ENCODE peak calls at places on chromosomes 6 and 20, in five cellular contexts. R is IMR-90; K is mesendoderm; F is effector memory CD4-positive, alpha-beta T cell; S is heart right ventricle. E is an unnamed sample. For H3K4me1, the result is how much of the 10 kb centered on the place peaks cover.

GRCh38 chr20:36465109-36466080 is 75.9 kb upstream of the MYL9 start:
- DNase-seq in R (peak), K (peak), F (peak), S (no peak), E (no peak)

GRCh38 chr6:44151348-44152108 is 7.1 kb upstream of the CAPN11 start:
- DNase-seq in R (peak), K (peak), F (peak), S (peak), E (peak)

GRCh38 chr6:139932671-139933070 is 558.2 kb upstream of the CITED2 start:
- DNase-seq in R (no peak), K (no peak), F (no peak), S (no peak), E (no peak)

GRCh38 chr20:52226370-52226769 is 34.8 kb upstream of the ZFP64 start:
- DNase-seq in R (no peak), K (no peak), F (no peak), S (no peak), E (no peak)

GRCh38 chr20:64205611-64206026 is 41.4 kb downstream of the MYT1 start:
- DNase-seq in R (no peak), K (no peak), F (no peak), S (no peak), E (no peak)

GRCh38 chr6:137867685-137868509 is 838 bp downstream of the TNFAIP3 start:
- DNase-seq in R (peak), K (no peak), F (no peak), S (peak), E (no peak)

GRCh38 chr6:136979206-136979605 is 57.1 kb downstream of the SLC35D3 start:
- DNase-seq in R (no peak), K (no peak), F (no peak), S (no peak), E (no peak)

GRCh38 chr20:48983423-48984400 is 62.2 kb downstream of the ARFGEF2 start:
- DNase-seq in R (peak), K (peak), F (no peak), S (peak), E (no peak)

GRCh38 chr6:163173741-163174140 is 240.8 kb upstream of the QKI start:
- DNase-seq in R (no peak), K (no peak), F (no peak), S (no peak), E (no peak)

GRCh38 chr6:13375360-13375878 is 47.1 kb upstream of the TBC1D7 start:
- DNase-seq in R (no peak), K (no peak), F (no peak), S (no peak), E (no peak)

GRCh38 chr6:111888928-111889696 is 15.9 kb upstream of the FYN start:
- DNase-seq in R (peak), K (peak), F (no peak), S (peak), E (peak)

GRCh38 chr6:119830494-119831295 is 481.1 kb upstream of the MAN1A1 start:
- DNase-seq in R (no peak), K (peak), F (no peak), S (no peak), E (no peak)

GRCh38 chr6:45504947-45505346 is 127.2 kb upstream of the SUPT3H start:
- DNase-seq in R (peak), K (peak), F (no peak), S (no peak), E (peak)

GRCh38 chr6:64062960-64063683 is 427.5 kb downstream of the PHF3 start:
- DNase-seq in R (peak), K (no peak), F (no peak), S (no peak), E (no peak)

GRCh38 chr20:44748005-44748370 is 2.3 kb downstream of the KCNK15 start:
- DNase-seq in R (no peak), K (no peak), F (no peak), S (no peak), E (no peak)

GRCh38 chr20:54062812-54063280 is 7.5 kb downstream of the BCAS1 start:
- DNase-seq in R (peak), K (peak), F (no peak), S (no peak), E (peak)

GRCh38 chr6:151961809-151962208 is 154.3 kb downstream of the ESR1 start:
- DNase-seq in R (no peak), K (no peak), F (no peak), S (no peak), E (no peak)

GRCh38 chr20:50138479-50139393 is 14.8 kb downstream of the PEDS1 start:
- DNase-seq in R (no peak), K (no peak), F (no peak), S (no peak), E (no peak)

GRCh38 chr20:10474606-10475184 is 39.6 kb downstream of the SLX4IP start:
- DNase-seq in R (no peak), K (no peak), F (no peak), S (peak), E (no peak)

GRCh38 chr20:10466325-10466724 is 31.2 kb downstream of the SLX4IP start:
- DNase-seq in R (peak), K (peak), F (no peak), S (no peak), E (peak)

GRCh38 chr20:10467985-10468845 is 33.1 kb downstream of the SLX4IP start:
- DNase-seq in R (peak), K (peak), F (no peak), S (no peak), E (no peak)

GRCh38 chr20:10466855-10467254 is 31.8 kb downstream of the SLX4IP start:
- DNase-seq in R (no peak), K (no peak), F (no peak), S (no peak), E (no peak)

GRCh38 chr20:10469599-10469998 is 34.5 kb downstream of the SLX4IP start:
- DNase-seq in R (peak), K (peak), F (no peak), S (no peak), E (peak)
- H3K4me3 ChIP-seq in R (no peak), K (no peak), F (no peak), S (no peak), E (no peak)

DNA sequence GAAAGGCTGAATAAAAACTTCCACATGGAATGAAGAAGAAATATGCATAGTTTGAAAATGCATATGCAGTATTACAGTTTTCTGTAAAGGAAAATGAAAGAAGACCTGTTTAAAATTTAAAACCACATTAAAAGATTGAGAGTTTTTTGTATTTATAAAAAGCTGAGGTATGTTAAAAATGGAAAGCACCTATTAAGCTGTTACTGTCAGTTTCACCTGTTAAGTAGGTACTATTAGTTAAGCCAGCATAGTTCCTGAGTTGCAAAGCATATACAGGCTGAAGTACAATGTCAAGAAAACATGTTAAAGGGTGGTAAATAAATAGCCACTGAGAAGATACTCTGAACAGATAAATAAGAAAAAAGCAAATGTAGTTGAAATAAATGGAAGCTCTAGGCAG is 69.9 kb downstream of the ATXN1 start:
- DNase-seq in R (no peak), K (no peak), F (no peak), S (no peak), E (no peak)
- H3K4me1 ChIP-seq in R (under half), K (under half), F (under half), S (under half), E (under half)

GRCh38 chr6:170460606-170461005 is 92.5 kb downstream of the PSMB1 start:
- DNase-seq in R (no peak), K (no peak), F (no peak), S (no peak), E (no peak)

GRCh38 chr6:170456886-170457698 is 96.0 kb downstream of the PSMB1 start:
- DNase-seq in R (no peak), K (no peak), F (no peak), S (no peak), E (no peak)

GRCh38 chr6:170461556-170462365 is 91.3 kb downstream of the PSMB1 start:
- DNase-seq in R (no peak), K (no peak), F (no peak), S (no peak), E (no peak)

GRCh38 chr6:170461111-170461510 is 92.0 kb downstream of the PSMB1 start:
- DNase-seq in R (no peak), K (no peak), F (no peak), S (no peak), E (no peak)

GRCh38 chr6:170459451-170459850 is 93.7 kb downstream of the PSMB1 start:
- DNase-seq in R (peak), K (no peak), F (no peak), S (no peak), E (no peak)
- H3K4me3 ChIP-seq in R (peak), K (no peak), F (no peak), S (peak), E (no peak)

DNA sequence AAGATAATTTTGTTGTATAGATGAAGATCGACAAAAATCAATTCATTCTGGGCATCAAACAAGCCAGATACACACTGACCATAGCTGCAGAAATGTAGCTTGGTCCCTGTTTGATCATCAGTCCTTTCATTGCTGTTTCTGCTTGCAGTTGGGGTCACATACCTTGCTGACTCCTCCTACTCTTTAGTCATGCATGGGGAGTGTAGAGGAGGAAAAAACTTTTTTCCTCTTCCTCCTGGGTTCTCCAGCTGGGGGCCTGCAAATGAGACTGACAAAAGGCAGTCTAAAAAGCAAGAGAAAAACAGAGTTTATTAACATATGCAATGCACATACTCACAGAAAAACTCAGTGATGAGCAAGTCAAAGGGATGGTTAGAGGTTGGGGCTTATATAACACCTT is 105.8 kb downstream of the QRSL1 start:
- DNase-seq in R (no peak), K (no peak), F (no peak), S (no peak), E (no peak)
- H3K4me1 ChIP-seq in R (under half), K (under half), F (under half), S (under half), E (under half)

DNA sequence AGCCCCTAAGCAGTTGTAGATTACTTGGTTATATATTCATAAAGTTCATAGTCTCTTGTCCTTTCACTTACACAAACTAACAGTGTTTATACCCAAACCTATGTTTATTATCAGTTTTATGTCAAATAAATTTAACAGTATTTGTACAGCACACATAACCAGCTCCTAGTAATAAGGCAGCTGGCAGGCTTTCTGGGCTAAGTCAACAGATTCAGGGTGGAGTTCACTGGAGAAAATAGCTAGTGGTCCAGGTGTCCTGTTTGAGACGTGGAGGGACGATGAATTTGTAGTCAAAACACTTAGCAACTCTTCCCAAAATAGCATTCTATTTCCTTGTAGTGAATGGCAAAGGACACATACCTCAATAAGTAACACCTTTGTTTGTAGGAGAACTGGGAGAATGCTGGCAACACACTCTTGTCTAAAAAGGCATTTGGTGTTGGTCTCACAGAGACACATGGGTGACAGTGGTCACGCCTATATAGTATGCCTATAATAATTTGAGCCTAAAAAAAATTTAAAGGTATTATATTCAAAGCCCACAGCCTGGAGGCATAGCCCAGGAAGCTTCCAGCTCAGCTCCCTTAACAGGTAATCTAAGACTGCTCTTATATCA is 156.4 kb upstream of the CARMIL1 start:
- DNase-seq in R (no peak), K (no peak), F (no peak), S (no peak), E (no peak)
- H3K4me3 ChIP-seq in R (no peak), K (no peak), F (no peak), S (no peak), E (no peak)

DNA sequence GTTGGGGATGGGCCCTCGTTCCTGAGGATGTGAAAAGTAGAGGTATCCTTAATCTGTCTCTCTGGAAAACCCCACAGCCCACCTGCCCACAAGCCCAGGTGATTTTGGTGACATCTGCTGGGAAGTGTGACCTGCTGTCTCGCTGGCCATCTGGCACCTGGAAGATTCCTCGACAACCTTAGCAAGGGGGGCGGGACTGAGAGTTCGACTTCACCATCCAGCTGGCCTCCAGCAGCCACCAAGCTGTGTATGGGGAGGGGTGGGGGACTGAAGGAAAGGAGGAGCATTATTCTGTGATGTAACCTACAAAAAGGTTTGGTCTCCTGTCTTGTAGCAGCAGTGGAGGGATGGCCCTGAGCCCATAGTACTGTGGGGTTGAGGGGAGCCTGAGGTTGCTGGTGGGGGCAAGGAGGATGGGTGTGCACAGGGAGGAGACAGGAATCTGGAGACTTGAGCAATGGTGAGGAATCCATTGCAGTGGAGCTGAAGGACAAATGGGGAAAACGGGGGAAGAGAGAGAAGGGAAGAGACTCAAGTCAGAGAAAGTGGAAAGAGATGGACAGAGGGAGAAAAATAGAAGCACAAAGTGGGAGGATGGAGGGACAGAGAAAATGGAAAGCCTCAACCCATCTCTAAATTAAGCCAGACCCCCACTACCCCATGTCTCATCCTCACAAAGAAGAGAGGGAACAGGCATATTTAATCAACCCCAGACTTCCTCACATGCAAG is 4.0 kb downstream of the LY6G6F start:
- DNase-seq in R (no peak), K (peak), F (no peak), S (no peak), E (no peak)
- H3K4me1 ChIP-seq in R (under half), K (under half), F (under half), S (under half), E (under half)

DNA sequence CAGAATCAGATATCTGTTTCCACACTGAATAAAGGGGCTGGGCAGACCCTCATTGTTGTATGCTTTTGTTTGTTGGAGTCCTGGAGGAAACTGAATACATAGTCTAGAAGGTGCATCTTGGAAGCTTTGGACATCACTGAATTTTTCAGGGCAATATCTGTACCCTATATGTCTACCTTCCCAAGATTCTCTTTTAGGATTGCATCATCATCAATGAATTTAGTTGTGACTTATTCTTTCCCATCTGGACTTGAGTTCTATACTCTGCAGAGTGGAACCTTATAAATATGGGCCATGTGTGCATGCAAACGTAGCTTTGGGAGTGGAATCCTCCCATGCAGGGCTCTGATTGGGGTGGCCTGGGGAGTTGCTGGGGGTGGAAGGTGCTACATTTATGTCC is 60.7 kb upstream of the PROKR2 start:
- DNase-seq in R (no peak), K (no peak), F (no peak), S (no peak), E (no peak)
- H3K4me3 ChIP-seq in R (no peak), K (no peak), F (no peak), S (no peak), E (no peak)

DNA sequence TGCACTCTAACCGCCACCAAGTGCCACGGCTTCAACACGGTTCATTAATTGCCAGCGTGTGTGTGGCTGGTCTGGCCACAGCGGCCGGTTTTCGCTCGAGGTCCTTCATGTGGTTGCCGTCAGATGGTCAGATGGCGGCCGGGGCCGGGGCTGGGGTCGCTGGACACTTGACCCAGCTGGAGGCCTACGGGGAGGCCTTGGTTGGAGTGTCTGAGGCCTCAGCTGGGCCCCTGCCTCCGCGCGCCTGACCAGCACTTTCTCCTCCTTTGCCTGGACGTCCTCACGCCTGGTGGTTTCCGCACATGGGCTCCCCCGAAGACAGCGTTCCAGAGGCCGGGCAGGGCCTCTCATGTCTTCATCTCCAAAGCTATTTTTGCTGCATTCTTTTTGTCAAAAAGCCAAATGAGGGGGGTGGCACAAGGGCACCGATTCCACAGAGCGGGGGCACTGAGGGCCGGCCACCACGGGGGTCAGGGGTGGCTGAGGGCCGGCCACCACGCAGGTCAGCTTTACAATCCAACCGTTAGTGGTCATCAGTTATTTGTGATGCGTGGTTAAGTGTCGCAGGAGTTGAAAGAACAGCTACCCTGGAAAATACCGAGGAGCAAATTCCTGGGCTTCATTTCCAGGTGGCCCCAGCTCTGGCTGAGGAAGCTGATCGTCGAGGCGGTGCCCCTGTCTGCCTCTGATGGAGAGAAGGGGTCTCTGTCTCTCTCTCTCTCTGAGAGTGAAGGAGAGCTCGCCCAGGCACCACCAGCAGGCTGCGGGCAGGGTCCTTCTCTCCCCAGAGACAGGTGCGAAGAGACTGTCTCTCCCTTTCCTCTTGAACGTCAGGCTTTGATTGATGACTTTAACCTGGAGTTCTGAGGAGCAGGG is 50.5 kb upstream of the FRMD1 start:
- DNase-seq in R (no peak), K (no peak), F (no peak), S (no peak), E (no peak)
- H3K4me1 ChIP-seq in R (under half), K (under half), F (under half), S (under half), E (under half)

GRCh38 chr6:71888720-71889340 is 2.5 kb downstream of the RIMS1 start:
- DNase-seq in R (no peak), K (no peak), F (no peak), S (no peak), E (no peak)

GRCh38 chr6:71889366-71889765 is 3.0 kb downstream of the RIMS1 start:
- DNase-seq in R (no peak), K (no peak), F (no peak), S (no peak), E (no peak)

GRCh38 chr6:71886184-71887005 is at the start of gene RIMS1:
- DNase-seq in R (no peak), K (peak), F (no peak), S (peak), E (peak)

GRCh38 chr6:71887744-71888115 is 1.4 kb downstream of the RIMS1 start:
- DNase-seq in R (no peak), K (no peak), F (no peak), S (no peak), E (no peak)

GRCh38 chr6:71887006-71887743 is 825 bp downstream of the RIMS1 start:
- DNase-seq in R (no peak), K (peak), F (no peak), S (no peak), E (peak)
- H3K4me3 ChIP-seq in R (peak), K (peak), F (no peak), S (peak), E (peak)

E was measured in cardiac muscle cell.